ENCODE peak calls at places on chromosomes 3 and 15, in five cellular contexts. Z is lower lobe of right lung, M is prostate gland, S is HL-60, P is fibroblast of the aortic adventitia. V is an unnamed sample.

GRCh38 chr3:122353215-122353614 is 28.2 kb downstream of the CSTA start:
- DNase-seq in S (no peak), M (no peak), Z (no peak), P (no peak), V (no peak)

GRCh38 chr3:98021821-98022220 is 13.3 kb downstream of the GABRR3 start:
- DNase-seq in S (no peak), Z (no peak), P (peak; percentile 51), M (no peak), V (peak; percentile 15)

GRCh38 chr15:38049876-38050275 is 115.4 kb downstream of the TMCO5A start:
- DNase-seq in Z (no peak), S (no peak), M (no peak), P (no peak), V (no peak)

GRCh38 chr3:195395208-195395816 is 47.5 kb downstream of the ACAP2 start:
- DNase-seq in P (no peak), S (no peak), Z (no peak), M (no peak), V (no peak)

GRCh38 chr15:96327155-96327741 is 3.3 kb upstream of the NR2F2 start:
- DNase-seq in M (peak; percentile 64), P (peak; percentile 96), Z (no peak), S (peak; percentile 74), V (peak; percentile 89)

GRCh38 chr15:51620647-51621046 is 1.9 kb downstream of the DMXL2 start:
- DNase-seq in Z (no peak), S (peak; percentile 39), M (no peak), P (no peak), V (no peak)

GRCh38 chr3:38153986-38154608 is 11.2 kb upstream of the OXSR1 start:
- DNase-seq in M (no peak), Z (no peak), P (peak; percentile 86), S (peak; percentile 40), V (peak; percentile 85)

GRCh38 chr3:193207290-193207689 is 33.7 kb upstream of the PLAAT1 start:
- DNase-seq in Z (no peak), M (no peak), P (no peak), S (no peak), V (no peak)

GRCh38 chr15:34084086-34084485 is 17.6 kb downstream of the EMC7 start:
- DNase-seq in P (peak; percentile 59), Z (no peak), M (peak; percentile 71), S (no peak), V (peak; percentile 80)

GRCh38 chr15:78455749-78456148 is 17.7 kb downstream of the IREB2 start:
- DNase-seq in P (no peak), M (peak; percentile 44), Z (no peak), S (no peak), V (peak; percentile 12)

GRCh38 chr3:37463163-37463562 is 288.8 kb upstream of the LRRFIP2 start:
- DNase-seq in Z (no peak), P (no peak), S (no peak), M (no peak), V (no peak)

GRCh38 chr15:79960502-79961217 is 10.3 kb downstream of the BCL2A1 start:
- DNase-seq in M (no peak), P (peak; percentile 23), S (no peak), Z (no peak), V (no peak)

GRCh38 chr3:126083511-126083912 is 412 bp downstream of the SLC41A3 start:
- DNase-seq in P (peak; percentile 14), S (peak; percentile 39), Z (peak; percentile 60), M (peak; percentile 29), V (peak; percentile 22)

GRCh38 chr3:132380979-132381944 is 36.0 kb upstream of the DNAJC13 start:
- DNase-seq in Z (no peak), M (no peak), P (peak; percentile 19), S (no peak), V (peak; percentile 26)

GRCh38 chr3:156818890-156819289 is 7.3 kb upstream of the LEKR1 start:
- DNase-seq in P (peak; percentile 68), Z (no peak), M (no peak), S (no peak), V (peak; percentile 93)

GRCh38 chr3:10977864-10978510 is 14.6 kb upstream of the SLC6A1 start:
- DNase-seq in S (no peak), Z (no peak), P (no peak), M (no peak), V (peak; percentile 61)

GRCh38 chr15:61449306-61449705 is 220.2 kb upstream of the RORA start:
- DNase-seq in P (no peak), M (no peak), Z (no peak), S (no peak), V (peak; percentile 11)

GRCh38 chr3:32973982-32974381 is 22.5 kb downstream of the CCR4 start:
- DNase-seq in S (no peak), Z (no peak), M (no peak), P (no peak), V (peak; percentile 9)

GRCh38 chr3:65946438-65946837 is 92.3 kb downstream of the MAGI1 start:
- DNase-seq in Z (peak; percentile 64), P (peak; percentile 91), M (no peak), S (no peak), V (peak; percentile 63)

GRCh38 chr3:152352559-152352958 is 83.8 kb downstream of the MBNL1 start:
- DNase-seq in Z (no peak), P (no peak), S (no peak), M (no peak), V (peak; percentile 31)

GRCh38 chr3:195041871-195042740 is 228.9 kb downstream of the XXYLT1 start:
- DNase-seq in Z (no peak), S (peak; percentile 41), P (no peak), M (no peak), V (no peak)

GRCh38 chr3:84600703-84601225 is 358.0 kb upstream of the CADM2 start:
- DNase-seq in S (no peak), Z (no peak), M (no peak), P (no peak), V (no peak)

GRCh38 chr3:54999159-54999558 is 71.3 kb upstream of the LRTM1 start:
- DNase-seq in Z (no peak), M (no peak), S (peak; percentile 13), P (peak; percentile 88), V (peak; percentile 86)

GRCh38 chr15:78148392-78149067 is 632 bp upstream of the IDH3A start:
- DNase-seq in S (no peak), Z (no peak), P (no peak), M (no peak), V (no peak)

GRCh38 chr3:152202976-152203626 is 65.6 kb upstream of the MBNL1 start:
- DNase-seq in M (no peak), S (peak; percentile 33), P (peak; percentile 30), Z (no peak), V (no peak)

GRCh38 chr3:126961191-126961790 is 21.6 kb upstream of the PLXNA1 start:
- DNase-seq in S (no peak), M (peak; percentile 55), Z (peak; percentile 70), P (peak; percentile 89), V (peak; percentile 87)

GRCh38 chr15:77541421-77542181 is 91.1 kb downstream of the LINGO1 start:
- DNase-seq in M (no peak), Z (peak; percentile 67), S (no peak), P (peak; percentile 69), V (peak; percentile 76)

GRCh38 chr15:76035593-76035992 is 23.4 kb upstream of the NRG4 start:
- DNase-seq in Z (no peak), M (no peak), P (no peak), S (no peak), V (no peak)

GRCh38 chr15:64146041-64146440 is 5.5 kb upstream of the SNX22 start:
- DNase-seq in Z (no peak), S (no peak), M (no peak), P (no peak), V (no peak)

GRCh38 chr3:117477214-117477755 is 767.7 kb downstream of the TUSC7 start:
- DNase-seq in P (no peak), S (no peak), M (no peak), Z (no peak), V (no peak)
- TF ChIP-seq CTCF in P (no peak), S (no peak), M (no peak), Z (no peak), V (no peak)

DNA sequence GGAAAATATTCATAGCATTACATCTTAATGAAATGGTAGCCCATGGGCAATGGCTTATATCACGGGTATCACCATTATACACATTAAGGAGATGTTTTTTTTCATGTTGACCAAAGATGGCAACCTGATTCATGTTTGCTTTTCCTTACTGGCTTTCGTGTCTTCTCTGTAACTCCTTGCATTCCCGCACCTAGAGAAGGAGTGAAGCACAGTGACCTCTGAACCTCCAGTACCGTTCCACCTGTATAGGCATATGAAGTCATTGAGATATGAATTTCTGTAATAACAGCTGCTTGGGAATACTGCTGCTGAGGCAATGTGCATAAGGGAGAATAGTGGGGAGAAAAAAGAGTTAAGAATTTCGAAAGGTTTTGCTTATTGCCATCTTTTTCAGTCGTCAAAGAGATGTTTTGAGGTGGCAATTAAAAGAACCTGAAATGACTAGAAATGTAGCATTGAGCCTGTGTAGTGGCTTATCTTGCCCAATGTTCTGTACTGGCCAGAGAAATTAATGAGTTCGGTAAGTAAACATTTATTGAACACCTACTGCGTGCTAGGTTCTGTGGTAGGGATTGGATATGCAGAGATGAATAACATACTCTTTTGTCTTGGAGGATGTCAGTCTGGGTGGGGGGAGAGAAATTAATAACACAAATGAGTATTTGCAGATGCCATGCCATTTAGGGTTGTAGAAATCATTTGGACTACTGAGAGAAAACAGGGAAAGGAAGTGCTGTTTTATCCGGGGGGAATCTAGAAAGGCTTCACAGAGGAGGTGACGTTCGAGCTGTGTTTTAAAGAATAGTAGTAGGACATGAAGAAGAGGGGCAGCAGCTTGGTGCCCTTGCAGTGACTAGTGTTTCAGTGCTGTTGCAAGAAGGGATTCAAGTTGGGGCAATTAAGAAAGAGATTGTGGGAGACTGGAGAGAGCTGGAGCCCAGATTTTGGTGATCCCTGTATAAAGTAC is 2.5 kb downstream of the FEM1B start:
- DNase-seq in M (no peak), Z (no peak), S (no peak), P (no peak), V (no peak)
- H3K4me3 ChIP-seq in M (peak overlapping the region; percentile 85), Z (peak overlapping the region; percentile 85), S (peak overlapping the region; percentile 97), P (peak overlapping the region; percentile 99), V (peak overlapping the region; percentile 98)

DNA sequence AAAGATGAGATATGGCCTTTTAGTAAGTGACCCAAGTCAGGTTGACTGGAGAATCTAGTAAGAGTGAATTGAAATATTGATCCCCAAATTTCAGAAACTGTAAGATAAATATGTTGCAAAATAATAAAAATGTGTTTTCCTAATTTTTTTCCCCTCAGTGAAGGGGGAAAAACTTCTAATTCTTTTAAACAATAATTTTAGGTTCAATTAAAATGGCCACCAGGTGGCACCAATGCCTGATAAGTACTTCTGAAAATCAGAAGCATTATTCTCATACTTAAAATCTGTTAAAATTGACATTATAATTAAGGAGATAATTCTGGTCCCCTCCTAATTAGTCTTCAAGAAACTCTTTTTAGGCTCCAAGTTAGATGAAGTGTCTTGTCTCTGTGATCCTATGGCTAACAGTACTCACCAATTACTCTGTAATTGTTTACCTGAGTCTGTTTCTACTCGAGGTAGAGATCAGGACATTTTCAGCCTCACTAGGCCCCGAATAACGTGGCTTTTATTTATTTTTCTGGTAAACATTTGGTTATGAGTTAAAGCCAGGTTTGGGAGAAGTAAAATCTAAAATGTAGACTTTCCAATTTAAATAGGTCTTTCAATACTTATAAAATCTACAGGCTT is 52.6 kb downstream of the NMD3 start:
- DNase-seq in Z (no peak), M (peak; percentile 45), S (no peak), P (peak; percentile 75), V (peak; percentile 52)
- TF ChIP-seq CTCF in Z (peak; percentile 61), M (peak; percentile 82), S (no peak), P (peak; percentile 46), V (peak; percentile 56)

DNA sequence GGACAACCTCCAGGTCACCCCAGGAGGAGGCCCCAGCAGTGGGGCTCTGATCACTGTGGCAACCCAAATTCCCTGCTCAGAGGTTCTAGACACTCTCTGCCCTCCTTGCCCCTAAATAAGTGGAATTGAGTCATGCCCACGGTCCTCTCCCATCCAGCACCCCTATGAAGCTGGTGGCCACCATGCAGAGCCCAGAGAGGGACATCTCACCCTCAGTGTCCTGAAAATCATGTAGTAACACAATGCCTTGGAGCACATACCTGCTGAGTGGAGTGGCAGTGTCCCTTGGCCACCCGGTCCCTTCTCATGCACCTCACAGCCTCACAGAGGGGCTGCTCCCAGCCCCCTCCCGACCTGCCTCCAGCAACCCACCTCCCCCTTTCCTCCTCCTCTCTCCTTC is 114.3 kb upstream of the MEF2A start:
- DNase-seq in P (no peak), S (no peak), M (no peak), Z (no peak), V (no peak)
- H3K4me3 ChIP-seq in P (no peak overlapping the region), S (no peak overlapping the region), M (no peak overlapping the region), Z (no peak overlapping the region), V (no peak overlapping the region)